ENCODE peak calls at places on chromosomes 7 and 10, in six cellular contexts. One of them, this sample, is unnamed.

GRCh38 chr10:117666965-117667364 is 124.4 kb downstream of the EMX2 start:
- DNase-seq in activated CD4-positive, alpha-beta T cell treated with anti-CD3 and anti-CD28 coated beads, Interleukin-2, amount 50 U/mL, for 4 hours: no peak
- DNase-seq in ACHN: no peak
- DNase-seq in EL: no peak
- DNase-seq in NCI-H748 treated with DMSO at 0.1 percent for 48 hours: no peak
- DNase-seq in ureter: no peak
- DNase-seq in this sample: no peak

GRCh38 chr7:2500701-2501100 is 18.9 kb upstream of the LFNG start:
- DNase-seq in activated CD4-positive, alpha-beta T cell treated with anti-CD3 and anti-CD28 coated beads, Interleukin-2, amount 50 U/mL, for 4 hours: no peak
- DNase-seq in ureter: no peak
- DNase-seq in NCI-H748 treated with DMSO at 0.1 percent for 48 hours: no peak
- DNase-seq in ACHN: no peak
- DNase-seq in EL: no peak
- DNase-seq in this sample: no peak

GRCh38 chr10:132296671-132297443 is 10.9 kb downstream of the STK32C start:
- DNase-seq in EL: no peak
- DNase-seq in NCI-H748 treated with DMSO at 0.1 percent for 48 hours: no peak
- DNase-seq in ACHN: no peak
- DNase-seq in ureter: no peak
- DNase-seq in activated CD4-positive, alpha-beta T cell treated with anti-CD3 and anti-CD28 coated beads, Interleukin-2, amount 50 U/mL, for 4 hours: no peak
- DNase-seq in this sample: no peak

GRCh38 chr7:128362670-128363069 is 1.2 kb upstream of the PRRT4 start:
- DNase-seq in ureter: no peak
- DNase-seq in activated CD4-positive, alpha-beta T cell treated with anti-CD3 and anti-CD28 coated beads, Interleukin-2, amount 50 U/mL, for 4 hours: no peak
- DNase-seq in ACHN: no peak
- DNase-seq in NCI-H748 treated with DMSO at 0.1 percent for 48 hours: no peak
- DNase-seq in EL: peak
- DNase-seq in this sample: peak

GRCh38 chr10:96614515-96614914 is 27.7 kb upstream of the TM9SF3 start:
- DNase-seq in ACHN: peak
- DNase-seq in ureter: no peak
- DNase-seq in NCI-H748 treated with DMSO at 0.1 percent for 48 hours: no peak
- DNase-seq in activated CD4-positive, alpha-beta T cell treated with anti-CD3 and anti-CD28 coated beads, Interleukin-2, amount 50 U/mL, for 4 hours: no peak
- DNase-seq in EL: peak
- DNase-seq in this sample: peak

GRCh38 chr7:2539031-2540028 is 16.0 kb downstream of the BRAT1 start:
- DNase-seq in ureter: no peak
- DNase-seq in ACHN: no peak
- DNase-seq in NCI-H748 treated with DMSO at 0.1 percent for 48 hours: no peak
- DNase-seq in activated CD4-positive, alpha-beta T cell treated with anti-CD3 and anti-CD28 coated beads, Interleukin-2, amount 50 U/mL, for 4 hours: no peak
- DNase-seq in EL: no peak
- DNase-seq in this sample: no peak

GRCh38 chr7:134932707-134933370 is 53.5 kb upstream of the AGBL3 start:
- DNase-seq in ureter: no peak
- DNase-seq in ACHN: no peak
- DNase-seq in activated CD4-positive, alpha-beta T cell treated with anti-CD3 and anti-CD28 coated beads, Interleukin-2, amount 50 U/mL, for 4 hours: no peak
- DNase-seq in EL: peak
- DNase-seq in NCI-H748 treated with DMSO at 0.1 percent for 48 hours: no peak
- DNase-seq in this sample: no peak

GRCh38 chr7:151470656-151471180 is 30.8 kb upstream of the CRYGN start:
- DNase-seq in activated CD4-positive, alpha-beta T cell treated with anti-CD3 and anti-CD28 coated beads, Interleukin-2, amount 50 U/mL, for 4 hours: no peak
- DNase-seq in ureter: no peak
- DNase-seq in ACHN: no peak
- DNase-seq in EL: no peak
- DNase-seq in NCI-H748 treated with DMSO at 0.1 percent for 48 hours: no peak
- DNase-seq in this sample: no peak

GRCh38 chr10:45433716-45434469 is 59.9 kb downstream of the ALOX5 start:
- DNase-seq in activated CD4-positive, alpha-beta T cell treated with anti-CD3 and anti-CD28 coated beads, Interleukin-2, amount 50 U/mL, for 4 hours: no peak
- DNase-seq in ureter: no peak
- DNase-seq in EL: no peak
- DNase-seq in ACHN: no peak
- DNase-seq in NCI-H748 treated with DMSO at 0.1 percent for 48 hours: no peak
- DNase-seq in this sample: no peak

GRCh38 chr10:29648983-29649268 is 14.2 kb upstream of the SVIL start:
- DNase-seq in EL: peak
- DNase-seq in ureter: no peak
- DNase-seq in activated CD4-positive, alpha-beta T cell treated with anti-CD3 and anti-CD28 coated beads, Interleukin-2, amount 50 U/mL, for 4 hours: no peak
- DNase-seq in NCI-H748 treated with DMSO at 0.1 percent for 48 hours: no peak
- DNase-seq in ACHN: no peak
- DNase-seq in this sample: no peak

GRCh38 chr10:130932326-130933007 is 379.1 kb downstream of the TCERG1L start:
- DNase-seq in ACHN: no peak
- DNase-seq in ureter: no peak
- DNase-seq in activated CD4-positive, alpha-beta T cell treated with anti-CD3 and anti-CD28 coated beads, Interleukin-2, amount 50 U/mL, for 4 hours: no peak
- DNase-seq in EL: no peak
- DNase-seq in NCI-H748 treated with DMSO at 0.1 percent for 48 hours: no peak
- DNase-seq in this sample: no peak

GRCh38 chr7:41005381-41005901 is 697.4 kb downstream of the INHBA start:
- DNase-seq in activated CD4-positive, alpha-beta T cell treated with anti-CD3 and anti-CD28 coated beads, Interleukin-2, amount 50 U/mL, for 4 hours: no peak
- DNase-seq in ureter: no peak
- DNase-seq in NCI-H748 treated with DMSO at 0.1 percent for 48 hours: no peak
- DNase-seq in EL: peak
- DNase-seq in ACHN: no peak
- DNase-seq in this sample: peak

GRCh38 chr10:77111611-77112550 is 525.7 kb downstream of the KCNMA1 start:
- DNase-seq in activated CD4-positive, alpha-beta T cell treated with anti-CD3 and anti-CD28 coated beads, Interleukin-2, amount 50 U/mL, for 4 hours: no peak
- DNase-seq in EL: peak
- DNase-seq in ureter: no peak
- DNase-seq in NCI-H748 treated with DMSO at 0.1 percent for 48 hours: peak
- DNase-seq in ACHN: peak
- DNase-seq in this sample: peak

GRCh38 chr7:120843121-120843520 is 14.8 kb downstream of the TSPAN12 start:
- DNase-seq in ureter: no peak
- DNase-seq in ACHN: no peak
- DNase-seq in NCI-H748 treated with DMSO at 0.1 percent for 48 hours: no peak
- DNase-seq in activated CD4-positive, alpha-beta T cell treated with anti-CD3 and anti-CD28 coated beads, Interleukin-2, amount 50 U/mL, for 4 hours: no peak
- DNase-seq in EL: no peak
- DNase-seq in this sample: no peak

GRCh38 chr10:70191161-70191770 is 21.0 kb upstream of the SAR1A start:
- DNase-seq in NCI-H748 treated with DMSO at 0.1 percent for 48 hours: no peak
- DNase-seq in ureter: no peak
- DNase-seq in EL: no peak
- DNase-seq in ACHN: no peak
- DNase-seq in activated CD4-positive, alpha-beta T cell treated with anti-CD3 and anti-CD28 coated beads, Interleukin-2, amount 50 U/mL, for 4 hours: no peak
- DNase-seq in this sample: no peak

GRCh38 chr10:119090968-119091367 is 10.4 kb upstream of the EIF3A start:
- DNase-seq in activated CD4-positive, alpha-beta T cell treated with anti-CD3 and anti-CD28 coated beads, Interleukin-2, amount 50 U/mL, for 4 hours: peak
- DNase-seq in NCI-H748 treated with DMSO at 0.1 percent for 48 hours: peak
- DNase-seq in ureter: no peak
- DNase-seq in ACHN: no peak
- DNase-seq in EL: peak
- DNase-seq in this sample: peak

GRCh38 chr10:132404169-132404880 is 7.3 kb downstream of the PWWP2B start:
- DNase-seq in NCI-H748 treated with DMSO at 0.1 percent for 48 hours: no peak
- DNase-seq in ureter: no peak
- DNase-seq in EL: no peak
- DNase-seq in ACHN: no peak
- DNase-seq in activated CD4-positive, alpha-beta T cell treated with anti-CD3 and anti-CD28 coated beads, Interleukin-2, amount 50 U/mL, for 4 hours: no peak
- DNase-seq in this sample: no peak

GRCh38 chr10:123633106-123633505 is 33.0 kb upstream of the GPR26 start:
- DNase-seq in activated CD4-positive, alpha-beta T cell treated with anti-CD3 and anti-CD28 coated beads, Interleukin-2, amount 50 U/mL, for 4 hours: no peak
- DNase-seq in NCI-H748 treated with DMSO at 0.1 percent for 48 hours: no peak
- DNase-seq in ureter: peak
- DNase-seq in ACHN: no peak
- DNase-seq in EL: peak
- DNase-seq in this sample: no peak

GRCh38 chr10:6333086-6333485 is 130.4 kb downstream of the PFKFB3 start:
- DNase-seq in NCI-H748 treated with DMSO at 0.1 percent for 48 hours: no peak
- DNase-seq in ACHN: no peak
- DNase-seq in ureter: no peak
- DNase-seq in EL: no peak
- DNase-seq in activated CD4-positive, alpha-beta T cell treated with anti-CD3 and anti-CD28 coated beads, Interleukin-2, amount 50 U/mL, for 4 hours: no peak
- DNase-seq in this sample: no peak

GRCh38 chr7:35905555-35905954 is 104.7 kb downstream of the SEPTIN7 start:
- DNase-seq in EL: peak
- DNase-seq in activated CD4-positive, alpha-beta T cell treated with anti-CD3 and anti-CD28 coated beads, Interleukin-2, amount 50 U/mL, for 4 hours: no peak
- DNase-seq in ureter: no peak
- DNase-seq in ACHN: peak
- DNase-seq in NCI-H748 treated with DMSO at 0.1 percent for 48 hours: no peak
- DNase-seq in this sample: peak

GRCh38 chr10:24848169-24848688 is 104.2 kb downstream of the PRTFDC1 start:
- DNase-seq in NCI-H748 treated with DMSO at 0.1 percent for 48 hours: no peak
- DNase-seq in ACHN: no peak
- DNase-seq in ureter: no peak
- DNase-seq in EL: no peak
- DNase-seq in activated CD4-positive, alpha-beta T cell treated with anti-CD3 and anti-CD28 coated beads, Interleukin-2, amount 50 U/mL, for 4 hours: no peak
- DNase-seq in this sample: no peak

GRCh38 chr10:46266506-46266985 is 20.3 kb upstream of the ANTXRL start:
- DNase-seq in activated CD4-positive, alpha-beta T cell treated with anti-CD3 and anti-CD28 coated beads, Interleukin-2, amount 50 U/mL, for 4 hours: no peak
- DNase-seq in ACHN: no peak
- DNase-seq in ureter: no peak
- DNase-seq in EL: no peak
- DNase-seq in NCI-H748 treated with DMSO at 0.1 percent for 48 hours: no peak
- DNase-seq in this sample: no peak

GRCh38 chr10:79153753-79154152 is 85.0 kb downstream of the ZMIZ1 start:
- DNase-seq in EL: no peak
- DNase-seq in NCI-H748 treated with DMSO at 0.1 percent for 48 hours: no peak
- DNase-seq in ACHN: peak
- DNase-seq in activated CD4-positive, alpha-beta T cell treated with anti-CD3 and anti-CD28 coated beads, Interleukin-2, amount 50 U/mL, for 4 hours: no peak
- DNase-seq in ureter: no peak
- DNase-seq in this sample: no peak

GRCh38 chr10:76017026-76017732 is 585.8 kb downstream of the LRMDA start:
- DNase-seq in activated CD4-positive, alpha-beta T cell treated with anti-CD3 and anti-CD28 coated beads, Interleukin-2, amount 50 U/mL, for 4 hours: no peak
- DNase-seq in ureter: no peak
- DNase-seq in NCI-H748 treated with DMSO at 0.1 percent for 48 hours: no peak
- DNase-seq in ACHN: no peak
- DNase-seq in EL: no peak
- DNase-seq in this sample: no peak

This sample was measured in mammary epithelial cell.